ENCODE peak calls at places on chromosomes 12 and 14, in seven cellular contexts. X, E, B, L, G, P and M are unnamed samples.

GRCh38 chr12:10354502-10354901 is 35.3 kb downstream of the KLRK1 start:
- DNase-seq in P (peak), L (peak), X (no peak), B (peak), G (no peak), E (no peak), M (no peak)

GRCh38 chr14:69715725-69716482 is 51.0 kb upstream of the SRSF5 start:
- DNase-seq in G (no peak), L (peak), X (no peak), B (peak), P (peak), E (peak), M (peak)

GRCh38 chr12:53427905-53428594 is 4.4 kb downstream of the AMHR2 start:
- DNase-seq in X (no peak), G (no peak), L (peak), P (no peak), E (no peak), B (peak), M (no peak)

GRCh38 chr12:123237646-123238329 is 4.6 kb downstream of the MTRFR start:
- DNase-seq in L (peak), P (peak), E (peak), B (peak), X (peak), G (peak), M (peak)

GRCh38 chr14:66038214-66038977 is 447.8 kb upstream of the CCDC196 start:
- DNase-seq in P (no peak), G (no peak), B (peak), L (peak), X (no peak), E (peak), M (no peak)

GRCh38 chr12:47954467-47955045 is 8.8 kb upstream of the TMEM106C start:
- DNase-seq in G (no peak), L (no peak), P (no peak), B (peak), E (no peak), X (no peak), M (no peak)

GRCh38 chr12:116863275-116863767 is 17.9 kb downstream of the HRK start:
- DNase-seq in E (no peak), L (peak), P (no peak), X (no peak), G (no peak), B (peak), M (no peak)

GRCh38 chr12:64081020-64081419 is 141.1 kb downstream of the KICS2 start:
- DNase-seq in G (no peak), X (no peak), E (no peak), L (no peak), P (no peak), B (no peak), M (no peak)

GRCh38 chr12:76863005-76863670 is 15.7 kb downstream of the CSRP2 start:
- DNase-seq in B (no peak), P (no peak), G (no peak), L (peak), E (no peak), X (no peak), M (no peak)

GRCh38 chr12:5022465-5023061 is 21.1 kb upstream of the KCNA5 start:
- DNase-seq in E (no peak), P (peak), B (peak), L (peak), G (peak), X (peak), M (peak)

GRCh38 chr14:60768602-60769001 is 34.0 kb downstream of the MNAT1 start:
- DNase-seq in G (no peak), B (no peak), X (no peak), P (no peak), L (no peak), E (no peak), M (no peak)

GRCh38 chr14:97025722-97026121 is 228.5 kb downstream of the VRK1 start:
- DNase-seq in L (no peak), E (no peak), B (no peak), G (no peak), X (no peak), P (no peak), M (no peak)

GRCh38 chr12:44295958-44296623 is 460.2 kb downstream of the TMEM117 start:
- DNase-seq in X (no peak), P (no peak), E (no peak), L (no peak), B (no peak), G (no peak), M (no peak)

GRCh38 chr14:38124496-38124895 is 83.2 kb upstream of the SSTR1 start:
- DNase-seq in B (no peak), G (no peak), L (no peak), P (no peak), X (no peak), E (no peak), M (no peak)

GRCh38 chr14:65776193-65776592 is 363.7 kb downstream of the FUT8 start:
- DNase-seq in G (peak), B (no peak), E (no peak), L (no peak), X (no peak), P (no peak), M (no peak)

GRCh38 chr12:11807453-11807852 is 158.0 kb downstream of the ETV6 start:
- DNase-seq in L (no peak), G (no peak), P (peak), B (no peak), X (no peak), E (no peak), M (peak)

GRCh38 chr12:123748661-123749060 is 13.4 kb upstream of the DNAH10 start:
- DNase-seq in L (peak), B (no peak), P (no peak), G (no peak), X (no peak), E (no peak), M (no peak)

GRCh38 chr14:75725481-75725880 is 64.4 kb downstream of the TTLL5 start:
- DNase-seq in P (peak), B (no peak), E (no peak), L (no peak), X (no peak), G (no peak), M (no peak)

GRCh38 chr14:103729496-103730448 is 14.2 kb downstream of the ZFYVE21 start:
- DNase-seq in G (no peak), X (no peak), B (no peak), E (no peak), L (no peak), P (no peak), M (no peak)

GRCh38 chr14:25394356-25394755 is 344.4 kb upstream of the STXBP6 start:
- DNase-seq in E (no peak), X (no peak), P (peak), L (no peak), B (no peak), G (no peak), M (no peak)

GRCh38 chr14:23352506-23353432 is at the start of gene SLC22A17:
- DNase-seq in G (peak), X (peak), P (peak), B (peak), E (peak), L (peak), M (peak)

GRCh38 chr12:54393743-54394142 is 9.2 kb upstream of the ZNF385A start:
- DNase-seq in E (no peak), X (no peak), P (no peak), L (no peak), B (no peak), G (no peak), M (no peak)

GRCh38 chr14:76653875-76654572 is 107.2 kb upstream of the VASH1 start:
- DNase-seq in G (no peak), L (no peak), E (no peak), B (peak), P (peak), X (no peak), M (no peak)

GRCh38 chr14:49250517-49250916 is 335.7 kb downstream of the RPS29 start:
- DNase-seq in X (no peak), L (no peak), G (no peak), E (no peak), P (no peak), B (no peak), M (no peak)

GRCh38 chr12:25644964-25645363 is 91.9 kb upstream of the LMNTD1 start:
- DNase-seq in L (no peak), X (no peak), B (no peak), P (no peak), G (no peak), E (no peak), M (no peak)

GRCh38 chr12:113453330-113453729 is 18.3 kb downstream of the LHX5 start:
- DNase-seq in L (no peak), B (no peak), G (no peak), X (no peak), E (no peak), P (no peak), M (no peak)

GRCh38 chr12:50401383-50402155 is 884 bp downstream of the LARP4 start:
- DNase-seq in L (peak), G (no peak), P (no peak), X (no peak), E (peak), B (peak), M (peak)

GRCh38 chr12:113269257-113269943 is 48.1 kb downstream of the TPCN1 start:
- DNase-seq in G (no peak), E (no peak), L (no peak), X (no peak), P (no peak), B (no peak), M (no peak)

GRCh38 chr14:99079061-99079727 is 192.8 kb downstream of the BCL11B start:
- DNase-seq in X (no peak), B (no peak), L (no peak), E (no peak), G (no peak), P (no peak), M (no peak)

GRCh38 chr12:10722502-10722904 is 620 bp downstream of the YBX3 start:
- DNase-seq in P (no peak), E (peak), L (peak), X (peak), G (no peak), B (peak), M (no peak)

GRCh38 chr12:64419696-64420095 is 15.5 kb downstream of the XPOT start:
- DNase-seq in E (no peak), X (no peak), G (no peak), B (no peak), P (no peak), L (no peak), M (no peak)

GRCh38 chr14:63203618-63204406 is 431 bp upstream of the RHOJ start:
- DNase-seq in X (no peak), B (peak), P (peak), E (peak), L (peak), G (peak), M (peak)

GRCh38 chr14:68016243-68016914 is 196.8 kb downstream of the RAD51B start:
- DNase-seq in L (peak), E (no peak), P (no peak), X (no peak), B (no peak), G (no peak), M (no peak)

GRCh38 chr12:69151254-69151751 is 88.1 kb upstream of the CPSF6 start:
- DNase-seq in X (no peak), G (no peak), L (peak), P (no peak), E (no peak), B (peak), M (peak)

GRCh38 chr12:47190271-47190750 is 110.6 kb upstream of the AMIGO2 start:
- DNase-seq in X (no peak), L (peak), P (no peak), G (no peak), E (no peak), B (no peak), M (no peak)

GRCh38 chr12:118429703-118430383 is 53.5 kb downstream of the SUDS3 start:
- DNase-seq in B (no peak), G (no peak), L (no peak), P (peak), E (no peak), X (no peak), M (peak)

GRCh38 chr14:49303952-49304516 is 282.1 kb downstream of the RPS29 start:
- DNase-seq in X (peak), L (peak), G (peak), B (peak), P (no peak), E (no peak), M (no peak)

GRCh38 chr14:92539419-92539818 is 25.8 kb downstream of the RIN3 start:
- DNase-seq in E (no peak), G (no peak), X (no peak), P (no peak), L (no peak), B (no peak), M (no peak)

GRCh38 chr12:47870175-47870781 is 34.5 kb downstream of the VDR start:
- DNase-seq in B (peak), E (peak), L (peak), P (no peak), X (no peak), G (no peak), M (no peak)